ENCODE peak calls at places on chromosomes 5 and 9, in four cellular contexts. D is A549, F is thyroid gland, A is esophagus muscularis mucosa. W is an unnamed sample.

GRCh38 chr9:93126151-93126781 is 7.8 kb downstream of the NINJ1 start:
- DNase-seq in D (no peak), F (peak; percentile 69), A (no peak), W (no peak)

GRCh38 chr5:143921525-143922311 is 109.8 kb downstream of the HMHB1 start:
- DNase-seq in D (peak; percentile 44), F (no peak), A (no peak), W (no peak)

GRCh38 chr5:43432486-43433365 is 20.5 kb upstream of the CCL28 start:
- DNase-seq in D (peak; percentile 49), F (peak; percentile 92), A (no peak), W (no peak)

GRCh38 chr9:33198163-33198562 is 31.0 kb upstream of the B4GALT1 start:
- DNase-seq in D (no peak), F (no peak), A (no peak), W (no peak)

GRCh38 chr5:173507171-173507570 is 109.3 kb downstream of the BOD1 start:
- DNase-seq in D (no peak), F (no peak), A (peak; percentile 77), W (no peak)

GRCh38 chr9:84615574-84615973 is 54.0 kb upstream of the NTRK2 start:
- DNase-seq in D (no peak), F (no peak), A (peak; percentile 47), W (no peak)

GRCh38 chr9:121670447-121670846 is 19.0 kb downstream of the DAB2IP start:
- DNase-seq in D (no peak), F (peak; percentile 28), A (no peak), W (no peak)

GRCh38 chr5:6176294-6176693 is 202.1 kb downstream of the MED10 start:
- DNase-seq in D (no peak), F (no peak), A (peak; percentile 88), W (peak; percentile 58)

GRCh38 chr5:164350236-164350635 is 844.8 kb downstream of the MAT2B start:
- DNase-seq in D (no peak), F (no peak), A (no peak), W (no peak)

GRCh38 chr5:131377785-131378325 is 114.0 kb downstream of the CDC42SE2 start:
- DNase-seq in D (no peak), F (no peak), A (no peak), W (no peak)

GRCh38 chr9:108486791-108487190 is 369.0 kb downstream of the ACTL7B start:
- DNase-seq in D (no peak), F (no peak), A (no peak), W (no peak)

GRCh38 chr9:96644137-96644536 is 11.0 kb downstream of the PRXL2C start:
- DNase-seq in D (no peak), F (no peak), A (no peak), W (no peak)

GRCh38 chr5:154046486-154046885 is 7.7 kb downstream of the MFAP3 start:
- DNase-seq in D (no peak), F (no peak), A (no peak), W (no peak)

GRCh38 chr5:139549162-139549894 is 11.8 kb upstream of the UBE2D2 start:
- DNase-seq in D (no peak), F (no peak), A (no peak), W (no peak)

GRCh38 chr5:139543423-139543991 is 17.6 kb upstream of the UBE2D2 start:
- DNase-seq in D (no peak), F (peak; percentile 40), A (no peak), W (no peak)
- TF ChIP-seq CTCF in D (no peak), F (no peak), A (no peak), W (no peak)

GRCh38 chr5:171748720-171749119 is 36.9 kb upstream of the SMIM23 start:
- DNase-seq in D (no peak), F (no peak), A (no peak), W (no peak)

GRCh38 chr5:171747061-171747859 is 38.4 kb upstream of the SMIM23 start:
- DNase-seq in D (no peak), F (no peak), A (no peak), W (no peak)

GRCh38 chr5:171745602-171746001 is 40.0 kb upstream of the SMIM23 start:
- DNase-seq in D (no peak), F (peak; percentile 81), A (no peak), W (no peak)

GRCh38 chr5:171749365-171749764 is 36.3 kb upstream of the SMIM23 start:
- DNase-seq in D (no peak), F (peak; percentile 29), A (no peak), W (no peak)

DNA sequence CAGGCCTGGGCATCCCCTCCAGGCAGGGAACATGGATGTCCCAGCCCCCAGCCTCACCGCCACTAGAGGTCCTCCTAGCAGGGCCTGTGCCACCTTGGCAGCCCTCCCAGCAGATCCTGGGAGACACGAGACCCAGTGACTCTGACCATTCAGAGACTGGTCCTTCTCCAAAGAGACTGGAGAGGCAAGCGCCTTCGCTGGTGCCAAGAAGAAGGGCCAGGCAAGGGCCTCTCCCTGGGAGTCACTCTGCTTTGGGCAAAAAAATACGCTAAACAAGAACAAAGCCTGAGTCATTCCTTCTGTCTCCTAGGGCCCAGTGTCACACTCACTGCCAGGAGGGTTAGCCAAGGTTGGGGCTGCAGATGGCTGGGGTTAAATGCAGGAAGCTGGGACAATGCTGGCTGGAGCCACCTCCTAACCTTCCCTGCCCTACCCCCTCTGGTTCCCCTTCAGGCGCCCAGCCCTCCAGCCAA is 35.3 kb upstream of the SMIM23 start:
- DNase-seq in D (peak; percentile 16), F (peak; percentile 87), A (peak; percentile 91), W (no peak)
- TF ChIP-seq CTCF in D (peak; percentile 16), F (no peak), A (no peak), W (no peak)

GRCh38 chr5:74404574-74405310 is 235.8 kb downstream of the ENC1 start:
- DNase-seq in D (no peak), F (no peak), A (peak; percentile 57), W (no peak)
- TF ChIP-seq CTCF in D (no peak), F (no peak), A (no peak), W (no peak)

DNA sequence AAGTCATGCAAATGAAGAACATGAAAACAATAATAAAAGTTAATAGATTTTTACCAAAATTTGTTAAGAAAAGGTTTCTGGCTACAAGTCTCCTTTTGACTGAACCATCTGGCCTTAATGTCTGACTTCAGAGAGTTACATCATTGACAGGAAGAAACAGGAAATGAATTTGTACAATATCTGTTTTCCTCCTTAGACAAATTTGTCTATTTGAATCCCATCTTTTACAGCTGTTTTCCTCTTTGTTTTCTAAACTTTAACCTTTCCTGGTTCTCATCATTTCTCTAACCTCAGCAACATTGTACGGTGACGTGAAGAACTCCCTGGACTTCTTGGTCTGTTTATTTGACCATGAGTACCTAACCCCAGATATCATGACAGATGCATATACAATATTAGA is 567.5 kb upstream of the RIOK2 start:
- DNase-seq in D (no peak), F (no peak), A (no peak), W (no peak)
- TF ChIP-seq CTCF in D (no peak), F (no peak), A (no peak), W (no peak)

DNA sequence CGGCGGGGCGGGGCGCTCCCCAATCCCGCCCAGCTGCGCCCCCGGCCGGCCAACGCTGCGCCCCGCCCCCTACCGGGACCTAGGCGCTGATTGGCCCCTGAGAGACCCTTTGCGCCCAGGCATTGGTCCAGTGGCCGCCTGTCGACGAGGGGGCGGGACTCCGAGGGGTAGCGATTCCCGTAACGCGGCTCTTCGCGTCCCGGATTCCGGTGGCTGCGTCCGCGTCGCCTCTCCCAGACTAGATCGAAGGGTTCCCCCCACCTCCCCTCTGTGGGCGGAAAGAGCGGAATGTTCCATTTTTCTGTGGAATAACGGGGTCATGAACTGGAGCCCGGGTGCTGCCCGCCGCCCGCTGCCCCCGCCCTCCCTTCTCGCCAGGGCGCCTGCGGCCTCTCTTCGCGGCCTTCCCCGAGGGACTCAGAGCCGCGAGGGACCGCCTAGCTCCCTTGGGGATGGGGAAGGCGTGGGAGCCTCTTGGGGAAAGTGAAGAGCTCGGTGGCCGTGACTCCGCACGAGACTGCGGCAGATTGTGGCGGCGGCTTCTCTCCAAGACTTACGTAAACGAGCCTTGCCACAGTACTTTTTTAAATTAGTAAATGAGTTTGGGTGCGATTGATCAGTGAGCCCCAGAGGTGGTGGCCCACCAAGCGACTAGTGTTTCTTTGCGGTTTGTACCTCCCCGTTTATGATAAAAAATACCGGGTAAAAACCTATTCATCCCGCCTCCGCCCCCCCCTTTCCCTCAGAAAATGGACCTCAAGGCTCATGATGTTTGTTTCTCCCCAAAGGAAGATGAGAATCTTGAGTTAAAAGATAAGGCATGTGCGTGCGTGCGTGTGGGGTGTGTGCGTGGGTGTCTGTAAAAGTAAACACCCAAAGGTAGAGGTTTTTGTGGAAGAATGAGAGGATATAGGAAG is 493 bp upstream of the IL6ST start:
- DNase-seq in D (peak; percentile 96), F (peak; percentile 99), A (peak; percentile 100), W (no peak)
- TF ChIP-seq CTCF in D (no peak), F (no peak), A (no peak), W (peak; percentile 10)

DNA sequence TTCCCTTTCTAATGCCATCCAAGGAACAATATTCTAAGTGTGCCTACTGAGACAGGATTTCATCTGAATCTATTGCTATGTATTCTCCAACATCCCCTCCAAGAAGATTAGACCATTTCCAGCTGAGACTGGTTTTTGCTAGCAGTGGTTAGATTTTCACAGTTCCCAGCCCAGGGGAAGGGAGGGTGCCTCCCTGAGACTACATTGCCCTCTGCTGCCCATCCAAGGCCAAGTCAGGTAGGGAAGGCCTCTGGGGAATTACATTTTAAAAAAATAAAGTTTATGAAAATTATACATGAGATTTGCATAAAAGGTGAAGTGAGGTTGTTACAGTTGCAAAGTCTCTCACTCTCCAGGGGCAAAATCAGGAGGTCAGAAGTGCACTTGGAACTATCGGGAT is 28.0 kb upstream of the SYK start:
- DNase-seq in D (no peak), F (peak; percentile 65), A (no peak), W (no peak)
- TF ChIP-seq CTCF in D (peak; percentile 16), F (peak; percentile 60), A (no peak), W (no peak)

DNA sequence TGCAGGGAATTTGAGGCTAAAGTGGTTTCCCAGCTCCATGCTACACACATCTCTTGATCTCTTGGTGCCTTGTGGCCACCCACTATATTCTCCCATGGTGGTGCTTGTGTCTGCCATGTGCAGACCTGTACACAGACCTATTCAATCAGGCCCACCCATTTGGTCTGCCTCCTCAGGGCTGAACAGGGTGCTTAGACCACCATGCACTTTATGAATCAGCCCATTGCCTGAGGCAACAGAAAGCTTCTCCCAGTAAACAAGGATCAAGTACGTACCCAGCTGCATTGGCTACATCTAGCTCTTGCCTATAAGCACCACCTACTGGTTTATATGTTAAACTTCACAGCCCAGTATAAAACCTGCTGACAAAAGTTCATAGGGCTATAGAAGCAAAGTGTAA is 664.3 kb upstream of the EDIL3 start:
- DNase-seq in D (no peak), F (no peak), A (no peak), W (no peak)
- TF ChIP-seq CTCF in D (no peak), F (no peak), A (no peak), W (no peak)

GRCh38 chr5:73981696-73982095 is 355.7 kb downstream of the ARHGEF28 start:
- DNase-seq in D (no peak), F (no peak), A (peak; percentile 42), W (no peak)

GRCh38 chr5:73983661-73984060 is 357.7 kb downstream of the ARHGEF28 start:
- DNase-seq in D (no peak), F (no peak), A (peak; percentile 66), W (no peak)

GRCh38 chr5:73987915-73988314 is 361.9 kb downstream of the ARHGEF28 start:
- DNase-seq in D (no peak), F (no peak), A (no peak), W (no peak)

GRCh38 chr5:73986729-73987128 is 360.7 kb downstream of the ARHGEF28 start:
- DNase-seq in D (no peak), F (no peak), A (no peak), W (no peak)

DNA sequence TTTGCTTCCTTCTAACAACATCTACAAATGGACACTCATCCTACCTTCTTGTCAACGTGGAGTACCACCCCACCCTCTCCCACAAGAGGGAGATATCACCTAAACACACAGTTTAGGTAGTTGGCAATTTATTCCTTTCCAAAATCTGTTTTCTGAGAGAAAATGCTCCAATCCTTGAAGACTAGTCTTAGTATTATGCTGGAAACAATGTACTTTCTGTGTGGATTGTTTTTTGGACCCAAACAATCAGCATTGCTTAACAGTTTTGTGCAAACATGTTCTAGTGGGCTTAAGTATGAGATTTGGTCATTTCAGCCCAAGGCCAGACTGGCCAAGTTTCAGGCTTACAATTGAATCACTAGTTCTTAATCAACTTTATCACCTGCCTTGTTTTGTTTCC is 359.1 kb downstream of the ARHGEF28 start:
- DNase-seq in D (peak; percentile 25), F (peak; percentile 44), A (peak; percentile 39), W (no peak)
- TF ChIP-seq CTCF in D (peak; percentile 19), F (peak; percentile 42), A (no peak), W (no peak)